ENCODE peak calls at places on chromosomes 13 and 19, in four cellular contexts. R is GM23338, G is testis, X is ovary. Y is an unnamed sample. For H3K4me1 and H3K36me3, the result is how much of the 10 kb centered on the place peaks cover.

GRCh38 chr19:41193420-41194156 is 569 bp downstream of the CYP2S1 start:
- DNase-seq in R (peak), G (no peak), X (no peak), Y (no peak)

GRCh38 chr13:50801087-50801931 is 42.2 kb downstream of the DLEU7 start:
- DNase-seq in G (peak), R (peak), X (peak), Y (peak)

GRCh38 chr13:110812111-110812868 is 98.8 kb downstream of the ING1 start:
- DNase-seq in X (no peak), G (no peak), R (peak), Y (no peak)

GRCh38 chr13:85657942-85658341 is 141.3 kb downstream of the SLITRK6 start:
- DNase-seq in X (no peak), G (no peak), R (no peak), Y (no peak)

GRCh38 chr19:50368649-50369570 is 3.5 kb upstream of the NAPSA start:
- DNase-seq in G (peak), X (peak), R (peak), Y (peak)

GRCh38 chr19:53394522-53394973 is 401 bp upstream of the ZNF765 start:
- DNase-seq in R (peak), G (peak), X (peak), Y (no peak)

GRCh38 chr13:43058836-43059235 is 35.5 kb downstream of the DNAJC15 start:
- DNase-seq in X (no peak), R (no peak), G (no peak), Y (no peak)

GRCh38 chr19:8243146-8243545 is 34.0 kb downstream of the CERS4 start:
- DNase-seq in G (no peak), X (no peak), R (no peak), Y (no peak)

GRCh38 chr13:105925496-105925895 is 610.0 kb downstream of the EFNB2 start:
- DNase-seq in G (no peak), R (no peak), X (no peak), Y (no peak)

GRCh38 chr13:102659168-102659713 is 35.6 kb downstream of the METTL21C start:
- DNase-seq in X (no peak), G (no peak), R (no peak), Y (no peak)

GRCh38 chr13:77009011-77009410 is 17.1 kb downstream of the CLN5 start:
- DNase-seq in R (no peak), X (no peak), G (no peak), Y (no peak)

GRCh38 chr19:33293255-33294057 is 8.9 kb downstream of the CEBPA start:
- DNase-seq in G (no peak), R (no peak), X (no peak), Y (peak)

GRCh38 chr19:33290956-33291622 is 11.2 kb downstream of the CEBPA start:
- DNase-seq in X (no peak), G (no peak), R (no peak), Y (no peak)

GRCh38 chr19:33291623-33292534 is 10.5 kb downstream of the CEBPA start:
- DNase-seq in X (no peak), G (no peak), R (no peak), Y (no peak)

GRCh38 chr19:33294058-33294798 is 8.1 kb downstream of the CEBPA start:
- DNase-seq in G (no peak), R (no peak), X (no peak), Y (no peak)

DNA sequence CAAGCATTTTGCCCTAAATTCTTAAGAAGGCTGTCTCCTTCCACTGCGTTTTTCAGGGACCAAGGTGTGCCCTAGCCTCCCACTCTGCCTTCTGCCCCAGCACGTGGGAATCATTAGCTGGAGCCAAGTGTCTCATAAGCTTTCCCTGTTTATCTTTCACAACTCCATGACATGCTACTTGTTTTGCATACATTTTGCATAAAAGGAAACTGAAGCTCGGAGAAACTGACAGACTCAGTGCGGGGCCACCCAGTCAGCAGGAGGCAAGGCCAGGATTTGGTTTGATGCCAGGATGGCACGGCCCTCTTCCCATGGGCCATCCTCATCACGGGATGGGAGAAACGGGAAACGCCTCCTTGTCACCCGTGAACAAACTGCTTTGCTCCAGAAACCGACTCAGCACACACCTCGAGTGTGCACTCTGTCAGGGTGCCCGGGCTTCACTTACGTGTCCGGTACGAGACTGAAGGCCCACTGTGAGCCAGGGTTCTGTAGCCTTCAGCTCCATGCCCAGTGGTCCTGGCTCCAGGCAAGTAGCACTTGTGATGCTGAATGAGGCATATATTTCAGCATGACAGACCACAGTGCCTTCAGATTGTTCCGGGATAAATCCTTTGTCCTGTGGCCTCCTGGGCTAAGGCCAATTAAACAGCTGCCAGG is 9.6 kb downstream of the CEBPA start:
- DNase-seq in X (no peak), R (no peak), G (no peak), Y (peak)
- H3K4me1 ChIP-seq in X (under half), R (under half), G (under half), Y (under half)

GRCh38 chr19:17765069-17765618 is 13.9 kb downstream of the FCHO1 start:
- DNase-seq in X (no peak), R (no peak), G (peak), Y (no peak)
- H3K36me3 ChIP-seq in X (under half), R (under half), G (under half), Y (under half)

DNA sequence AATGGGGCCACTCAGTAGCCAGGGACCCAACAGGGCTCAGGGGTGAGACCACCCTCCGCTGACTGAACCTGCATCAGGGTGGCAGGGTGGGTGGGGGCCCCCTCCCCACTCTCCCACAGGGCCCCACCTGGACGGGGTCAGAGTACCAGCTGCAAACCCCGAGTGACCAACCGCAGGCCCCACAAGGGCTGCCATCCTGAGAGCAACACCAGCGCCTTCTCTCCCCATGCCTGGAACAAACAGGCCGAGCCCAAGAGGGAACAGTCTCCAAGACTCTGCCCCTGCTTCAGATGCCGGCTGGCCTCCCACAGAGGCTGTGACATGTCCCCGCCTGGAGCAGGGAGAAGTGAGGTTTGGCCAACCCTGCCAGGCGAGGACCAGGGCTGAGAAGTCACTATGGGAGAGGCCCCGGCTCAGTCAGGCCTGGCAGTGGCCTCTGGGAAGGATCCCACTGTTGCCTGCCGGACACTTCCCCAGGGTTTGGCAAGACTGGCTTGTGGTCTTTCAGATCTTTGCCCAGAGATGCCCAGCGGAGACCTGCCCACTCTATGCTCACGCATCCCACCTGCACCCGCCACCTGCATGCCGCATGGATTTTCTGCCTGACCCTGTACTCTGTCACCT is 27.2 kb downstream of the MPND start:
- DNase-seq in G (no peak), R (no peak), X (no peak), Y (no peak)
- H3K4me1 ChIP-seq in G (half or more), R (under half), X (under half), Y (under half)

DNA sequence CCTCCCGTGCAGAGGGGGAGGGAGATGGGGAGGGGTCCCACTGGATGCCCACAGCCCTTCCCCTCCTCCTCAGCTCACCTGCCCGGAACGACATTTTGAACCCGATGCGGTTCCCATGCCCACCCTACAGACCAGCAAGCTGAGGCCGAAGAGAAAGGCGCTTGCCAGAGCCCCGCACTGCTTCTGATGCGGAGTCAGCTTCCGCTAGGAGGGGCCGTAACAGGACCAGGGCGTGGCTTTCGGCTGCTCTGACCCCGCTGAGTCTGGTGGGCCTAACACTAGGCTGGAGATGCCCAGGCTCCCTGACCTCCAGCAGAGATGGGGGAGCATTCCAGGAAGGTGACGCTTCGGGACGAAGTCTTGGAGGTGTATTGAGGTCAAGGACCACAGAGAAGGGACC is 6.7 kb downstream of the ONECUT3 start:
- DNase-seq in G (no peak), X (no peak), R (no peak), Y (no peak)
- H3K36me3 ChIP-seq in G (under half), X (under half), R (under half), Y (under half)